ENCODE peak calls at places on chromosomes 2 and 18, in six cellular contexts. D is left cardiac atrium; F is activated naive CD8-positive, alpha-beta T cell treated with anti-CD3 and anti-CD28 coated beads, Interleukin-2, amount 50 U/mL, for 24 hours; Z is activated naive CD4-positive, alpha-beta T cell treated with anti-CD3 and anti-CD28 coated beads, Interleukin-2, amount 10 ng/mL, durations not matched to agents 7 days and 5 days; P is brain pericyte; K is AG09309. H is an unnamed sample.

GRCh38 chr2:234997389-234997788 is 45.6 kb downstream of the SH3BP4 start:
- DNase-seq in D (no peak), F (no peak), Z (no peak), P (no peak), K (no peak), H (no peak)

GRCh38 chr18:77522031-77522675 is 272.5 kb downstream of the GALR1 start:
- DNase-seq in D (no peak), F (no peak), Z (no peak), P (no peak), K (no peak), H (no peak)

GRCh38 chr18:10995576-10995975 is 153.8 kb downstream of the PIEZO2 start:
- DNase-seq in D (no peak), F (no peak), Z (no peak), P (no peak), K (no peak), H (no peak)

GRCh38 chr18:20971886-20972267 is 139.7 kb downstream of the ROCK1 start:
- DNase-seq in D (no peak), F (no peak), Z (no peak), P (no peak), K (no peak), H (no peak)

GRCh38 chr18:26307161-26307773 is 81.0 kb downstream of the TAF4B start:
- DNase-seq in D (no peak), F (no peak), Z (peak; percentile 33), P (peak; percentile 18), K (no peak), H (peak; percentile 12)

GRCh38 chr2:80238692-80239469 is 65.7 kb downstream of the LRRTM1 start:
- DNase-seq in D (no peak), F (peak; percentile 18), Z (peak; percentile 20), P (no peak), K (no peak), H (peak; percentile 3)

GRCh38 chr2:189336276-189336975 is 104.8 kb upstream of the WDR75 start:
- DNase-seq in D (no peak), F (no peak), Z (no peak), P (no peak), K (no peak), H (no peak)

GRCh38 chr2:73172963-73173362 is 29.4 kb upstream of the NOTO start:
- DNase-seq in D (no peak), F (peak; percentile 38), Z (peak; percentile 27), P (no peak), K (no peak), H (no peak)

GRCh38 chr2:230797515-230798495 is 66.9 kb upstream of the ITM2C start:
- DNase-seq in D (no peak), F (peak; percentile 32), Z (no peak), P (no peak), K (no peak), H (no peak)